ENCODE peak calls at places on chromosome 6, in five cellular contexts. M is HFFc6, S is cardiac fibroblast, K is MCF 10A, Z is AG04450. I is an unnamed sample.

GRCh38 chr6:46954819-46955520 is 33.2 kb upstream of the ADGRF5 start:
- DNase-seq in S (peak), Z (no peak), K (peak), M (no peak), I (no peak)

GRCh38 chr6:90413867-90414266 is 117.2 kb upstream of the BACH2 start:
- DNase-seq in M (no peak), S (no peak), K (no peak), Z (no peak), I (peak)

GRCh38 chr6:79984261-79984660 is 20.2 kb upstream of the TTK start:
- DNase-seq in K (peak), S (peak), Z (no peak), M (no peak), I (peak)

GRCh38 chr6:32177182-32177787 is 920 bp upstream of the RNF5 start:
- DNase-seq in Z (no peak), M (no peak), S (no peak), K (peak), I (peak)

GRCh38 chr6:169961772-169962561 is 210.5 kb downstream of the ERMARD start:
- DNase-seq in K (no peak), Z (no peak), M (no peak), S (no peak), I (peak)

GRCh38 chr6:169813969-169814368 is 62.5 kb downstream of the ERMARD start:
- DNase-seq in S (no peak), K (no peak), M (no peak), Z (no peak), I (no peak)

GRCh38 chr6:117547688-117548621 is 54.4 kb downstream of the GOPC start:
- DNase-seq in S (peak), Z (no peak), K (no peak), M (no peak), I (no peak)

GRCh38 chr6:127641905-127642304 is 64.9 kb downstream of the C6orf58 start:
- DNase-seq in S (peak), Z (peak), K (peak), M (peak), I (peak)

GRCh38 chr6:32154514-32155161 is 697 bp downstream of the PPT2 start:
- DNase-seq in Z (no peak), S (peak), M (peak), K (peak), I (peak)

GRCh38 chr6:47663462-47664216 is 34.7 kb upstream of the ADGRF4 start:
- DNase-seq in Z (no peak), S (no peak), M (no peak), K (no peak), I (no peak)

GRCh38 chr6:167235005-167235404 is 56.1 kb upstream of the UNC93A start:
- DNase-seq in M (no peak), S (no peak), Z (no peak), K (no peak), I (no peak)

GRCh38 chr6:43313813-43314212 is 5.2 kb upstream of the CRIP3 start:
- DNase-seq in K (no peak), Z (no peak), M (no peak), S (no peak), I (no peak)

GRCh38 chr6:43317968-43318367 is 9.3 kb upstream of the CRIP3 start:
- DNase-seq in M (no peak), Z (no peak), K (no peak), S (no peak), I (no peak)
- TF ChIP-seq CTCF in M (no peak), Z (no peak), K (no peak), S (no peak), I (no peak)

DNA sequence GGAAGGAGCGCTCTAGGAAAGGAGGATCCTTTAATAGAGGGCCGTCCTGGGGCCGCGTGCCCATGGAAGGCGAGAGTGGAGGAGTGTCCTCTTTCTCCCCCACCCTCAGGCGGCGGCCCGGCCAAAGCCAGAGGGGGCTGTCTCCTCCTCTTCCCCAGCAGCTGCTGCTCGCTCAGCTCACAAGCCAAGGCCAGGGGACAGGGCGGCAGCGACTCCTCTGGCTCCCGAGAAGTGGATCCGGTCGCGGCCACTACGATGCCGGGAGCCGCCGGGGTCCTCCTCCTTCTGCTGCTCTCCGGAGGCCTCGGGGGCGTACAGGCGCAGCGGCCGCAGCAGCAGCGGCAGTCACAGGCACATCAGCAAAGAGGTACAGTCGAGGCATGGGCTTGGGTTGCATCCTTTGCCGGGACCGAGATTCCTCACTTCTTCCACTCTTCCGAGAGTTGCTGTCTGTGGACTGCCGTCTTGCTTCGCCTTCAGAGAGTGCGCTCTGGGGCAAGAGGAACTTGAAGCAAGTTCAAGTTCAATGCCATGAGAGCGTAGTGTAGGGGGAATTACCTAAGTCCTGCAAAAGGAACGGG is at the start of gene LAMA2:
- DNase-seq in S (peak), M (peak), Z (peak), K (no peak), I (peak)
- TF ChIP-seq CTCF in S (peak), M (peak), Z (peak), K (no peak), I (no peak)

GRCh38 chr6:136039185-136039584 is 187.7 kb downstream of the PDE7B start:
- DNase-seq in S (peak), K (no peak), Z (no peak), M (no peak), I (no peak)
- TF ChIP-seq CTCF in S (no peak), K (no peak), Z (no peak), M (no peak), I (no peak)

GRCh38 chr6:72130327-72130726 is 244.0 kb downstream of the RIMS1 start:
- DNase-seq in M (no peak), K (no peak), Z (no peak), S (no peak), I (no peak)
- TF ChIP-seq CTCF in M (no peak), K (no peak), Z (no peak), S (no peak), I (no peak)

GRCh38 chr6:106161475-106161874 is 75.3 kb downstream of the PRDM1 start:
- DNase-seq in K (no peak), S (no peak), M (no peak), Z (no peak), I (no peak)

GRCh38 chr6:106162926-106163325 is 76.8 kb downstream of the PRDM1 start:
- DNase-seq in M (no peak), K (no peak), S (no peak), Z (no peak), I (no peak)

GRCh38 chr6:106161893-106162292 is 75.8 kb downstream of the PRDM1 start:
- DNase-seq in S (no peak), K (no peak), Z (no peak), M (no peak), I (no peak)

GRCh38 chr6:106163966-106164877 is 78.1 kb downstream of the PRDM1 start:
- DNase-seq in M (peak), Z (peak), K (peak), S (peak), I (no peak)

GRCh38 chr6:106163446-106163965 is 77.4 kb downstream of the PRDM1 start:
- DNase-seq in K (peak), M (peak), Z (peak), S (peak), I (no peak)
- TF ChIP-seq CTCF in K (no peak), M (peak), Z (peak), S (peak), I (no peak)

DNA sequence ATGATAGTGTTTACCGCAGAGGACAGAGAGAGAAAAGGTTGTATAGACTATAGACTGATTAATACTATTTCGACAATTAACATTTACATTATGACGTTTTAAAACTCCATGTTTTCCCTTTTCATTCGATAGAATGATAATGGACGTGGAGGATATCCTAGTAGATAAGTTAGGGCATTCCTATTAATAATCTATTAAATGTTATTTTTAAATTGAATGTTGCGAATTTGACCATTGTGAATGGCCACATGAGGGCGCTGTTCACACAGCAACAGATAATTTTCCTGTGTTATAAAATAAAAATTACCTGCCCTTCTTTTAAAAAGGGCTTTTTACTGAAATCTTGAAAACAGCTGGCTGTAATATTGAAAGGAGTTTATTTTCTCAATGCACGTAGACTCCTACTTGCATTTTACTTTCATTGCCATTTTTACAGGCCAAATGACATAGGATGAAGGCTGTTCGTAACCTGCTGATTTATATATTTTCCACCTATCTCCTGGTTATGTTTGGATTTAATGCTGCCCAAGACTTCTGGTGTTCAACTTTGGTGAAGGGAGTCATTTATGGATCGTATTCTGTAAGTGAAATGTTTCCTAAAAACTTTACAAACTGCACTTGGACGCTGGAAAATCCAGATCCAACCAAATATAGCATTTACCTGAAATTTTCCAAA is 3.3 kb downstream of the ADGRB3 start:
- DNase-seq in M (no peak), Z (peak), K (peak), S (peak), I (peak)
- TF ChIP-seq CTCF in M (peak), Z (peak), K (peak), S (peak), I (peak)

GRCh38 chr6:14511192-14511591 is 393.6 kb downstream of the CD83 start:
- DNase-seq in M (no peak), K (no peak), S (no peak), Z (no peak), I (no peak)

GRCh38 chr6:14506656-14507242 is 389.2 kb downstream of the CD83 start:
- DNase-seq in S (no peak), K (no peak), Z (no peak), M (no peak), I (no peak)

GRCh38 chr6:14512246-14512645 is 394.7 kb downstream of the CD83 start:
- DNase-seq in Z (no peak), M (no peak), S (no peak), K (no peak), I (no peak)

GRCh38 chr6:14513726-14514125 is 396.2 kb downstream of the CD83 start:
- DNase-seq in K (no peak), S (no peak), Z (no peak), M (no peak), I (no peak)

DNA sequence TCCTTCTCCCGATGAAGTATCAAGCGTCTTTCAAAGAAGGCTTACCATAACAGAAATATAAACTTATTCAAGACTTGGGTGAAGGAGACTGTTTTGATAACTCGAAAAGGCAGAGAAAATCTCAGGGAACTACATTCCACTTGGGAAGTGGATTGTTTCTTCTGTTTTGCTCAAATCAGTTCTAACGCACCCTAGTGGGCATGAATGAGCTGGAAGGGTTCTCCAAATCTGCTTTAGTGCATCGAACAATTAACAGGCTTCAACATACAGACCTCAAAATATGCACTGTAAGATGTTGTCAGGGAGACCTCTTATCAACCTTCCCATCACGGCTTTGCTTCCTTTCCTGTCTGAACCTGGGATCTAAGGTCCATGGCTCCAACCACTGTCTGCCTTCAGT is 392.5 kb downstream of the CD83 start:
- DNase-seq in M (no peak), Z (no peak), S (no peak), K (no peak), I (no peak)
- TF ChIP-seq CTCF in M (peak), Z (no peak), S (no peak), K (no peak), I (no peak)

DNA sequence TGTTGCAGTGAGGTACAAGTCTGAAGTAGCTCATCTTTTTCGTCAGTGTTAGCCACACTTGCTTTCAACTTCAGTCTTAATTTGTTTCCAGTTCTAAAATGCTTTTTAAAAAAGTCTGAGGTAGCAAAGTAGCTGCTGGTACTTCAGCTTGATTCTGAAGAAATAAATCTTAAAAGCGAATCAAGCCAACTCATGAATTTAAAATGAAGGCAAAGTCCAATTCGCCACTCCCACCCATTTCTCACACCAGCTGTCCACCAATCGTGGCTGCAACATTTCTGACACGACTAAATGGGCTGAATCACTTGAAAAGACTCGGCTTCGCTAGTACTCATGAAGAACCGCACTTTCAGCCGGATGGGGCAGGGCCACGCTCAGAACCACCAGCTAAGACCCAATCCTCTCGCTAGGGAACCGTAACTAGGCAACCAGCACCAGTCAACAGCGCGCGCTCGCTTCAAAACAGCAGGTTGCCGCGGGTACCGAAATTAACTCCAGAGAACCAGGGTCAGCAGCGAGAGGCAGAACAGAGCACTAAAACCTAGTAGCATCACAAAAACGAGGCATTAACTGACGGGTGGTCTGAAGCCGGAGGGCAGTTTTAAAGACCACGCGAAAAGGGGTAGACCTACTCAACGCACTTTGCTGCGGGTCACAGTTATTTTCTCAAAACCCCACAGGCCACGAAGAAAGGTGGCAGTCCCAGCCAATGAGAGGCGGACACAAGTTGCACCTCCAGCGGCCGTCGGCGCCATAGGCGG is 900 bp downstream of the BCLAF1 start:
- DNase-seq in Z (peak), M (peak), K (peak), S (peak), I (peak)
- TF ChIP-seq CTCF in Z (no peak), M (no peak), K (no peak), S (peak), I (peak)